ENCODE peak calls at places on chromosome 20, in nine cellular contexts. R, Y, E, A, T, C, L, X and F are unnamed samples.

GRCh38 chr20:45470262-45470931 is 844 bp downstream of the WFDC2 start:
- DNase-seq in E (no peak), Y (peak; percentile 30), T (no peak), C (no peak), L (peak; percentile 89), A (no peak), X (no peak), R (no peak), F (peak; percentile 51)

GRCh38 chr20:42442728-42443127 is 747.0 kb downstream of the PTPRT start:
- DNase-seq in E (no peak), A (no peak), Y (no peak), X (no peak), L (no peak), C (no peak), R (peak; percentile 20), T (no peak), F (no peak)

GRCh38 chr20:16803965-16804792 is 56.0 kb downstream of the OTOR start:
- DNase-seq in T (peak; percentile 55), R (peak; percentile 36), Y (peak; percentile 29), A (peak; percentile 57), C (peak; percentile 47), L (no peak), E (peak; percentile 31), X (no peak), F (peak; percentile 34)

GRCh38 chr20:49853640-49854039 is 41.0 kb downstream of the SLC9A8 start:
- DNase-seq in C (peak; percentile 72), Y (no peak), L (no peak), X (no peak), T (peak; percentile 98), R (no peak), A (peak; percentile 86), E (peak; percentile 68), F (no peak)

GRCh38 chr20:32456869-32457421 is 98.8 kb downstream of the ASXL1 start:
- DNase-seq in Y (peak; percentile 58), R (no peak), C (peak; percentile 31), T (peak; percentile 55), E (no peak), X (no peak), L (no peak), A (no peak), F (peak; percentile 77)

GRCh38 chr20:38127920-38128528 is 37.0 kb downstream of the TGM2 start:
- DNase-seq in R (no peak), X (no peak), A (no peak), Y (no peak), C (no peak), L (peak; percentile 74), T (no peak), E (no peak), F (no peak)

GRCh38 chr20:22836211-22836610 is 198.9 kb upstream of the SSTR4 start:
- DNase-seq in L (no peak), E (no peak), Y (no peak), X (no peak), C (no peak), T (peak; percentile 27), A (peak; percentile 35), R (no peak), F (no peak)

GRCh38 chr20:1536893-1537730 is 20.4 kb downstream of the SIRPD start:
- DNase-seq in X (no peak), Y (peak; percentile 11), R (no peak), T (no peak), C (no peak), L (no peak), A (no peak), E (no peak), F (no peak)

GRCh38 chr20:32320305-32320704 is 37.8 kb upstream of the ASXL1 start:
- DNase-seq in X (no peak), A (no peak), E (no peak), L (no peak), C (no peak), R (no peak), Y (no peak), T (no peak), F (no peak)